ENCODE peak calls at places on chromosomes 13 and 19, in ten cellular contexts. M, Q, A, N, J, U, X, D, W and R are unnamed samples.

GRCh38 chr19:2957160-2957559 is 12.4 kb upstream of the ZNF77 start:
- DNase-seq in M (no peak), X (no peak), A (no peak), N (no peak), Q (no peak), U (no peak), D (no peak), J (no peak), W (no peak), R (no peak)

GRCh38 chr13:48232420-48233096 is 448 bp upstream of the ITM2B start:
- DNase-seq in W (no peak), D (no peak), N (peak), U (peak), X (no peak), J (no peak), A (no peak), M (no peak), Q (no peak), R (no peak)

GRCh38 chr19:44846455-44847143 is 502 bp downstream of the NECTIN2 start:
- DNase-seq in A (no peak), N (peak), X (no peak), M (peak), W (no peak), U (no peak), J (peak), D (no peak), Q (peak), R (no peak)

GRCh38 chr19:6482343-6482686 is 728 bp upstream of the DENND1C start:
- DNase-seq in X (no peak), A (no peak), D (no peak), M (no peak), Q (no peak), J (no peak), U (no peak), N (no peak), W (no peak), R (no peak)

GRCh38 chr13:104132849-104133248 is 1066.6 kb upstream of the SLC10A2 start:
- DNase-seq in Q (no peak), M (no peak), U (no peak), W (no peak), X (no peak), J (no peak), D (no peak), A (no peak), N (no peak), R (no peak)

GRCh38 chr19:8259922-8260247 is 48.3 kb downstream of the CD320 start:
- DNase-seq in J (no peak), W (no peak), X (no peak), D (no peak), N (no peak), U (no peak), A (no peak), M (no peak), Q (no peak), R (no peak)

GRCh38 chr13:60431108-60431700 is 34.2 kb downstream of the TDRD3 start:
- DNase-seq in D (no peak), Q (no peak), J (no peak), W (no peak), A (no peak), M (peak), X (peak), N (no peak), U (peak), R (peak)

GRCh38 chr19:4536798-4537197 is 1.8 kb upstream of the PLIN5 start:
- DNase-seq in D (no peak), A (no peak), U (no peak), J (no peak), Q (no peak), W (no peak), M (no peak), N (no peak), X (no peak), R (no peak)

GRCh38 chr19:29489182-29489951 is 36.4 kb upstream of the VSTM2B start:
- DNase-seq in M (no peak), J (no peak), X (no peak), Q (no peak), A (no peak), D (no peak), N (no peak), W (no peak), U (no peak), R (no peak)

GRCh38 chr19:44689290-44690130 is 9.4 kb upstream of the CEACAM16 start:
- DNase-seq in W (peak), J (peak), N (peak), M (peak), D (peak), X (peak), A (peak), U (peak), Q (peak), R (no peak)

GRCh38 chr19:38617283-38617763 is 430 bp downstream of the MAP4K1 start:
- DNase-seq in M (no peak), J (no peak), A (no peak), U (no peak), D (no peak), N (no peak), Q (no peak), W (no peak), X (no peak), R (no peak)

GRCh38 chr13:43305416-43305815 is 282.0 kb downstream of the DNAJC15 start:
- DNase-seq in J (no peak), M (peak), X (no peak), D (no peak), U (no peak), Q (no peak), A (no peak), N (no peak), W (no peak), R (no peak)

GRCh38 chr19:14325863-14326262 is 55.4 kb upstream of the ADGRE5 start:
- DNase-seq in A (no peak), X (no peak), W (no peak), D (no peak), N (no peak), Q (no peak), M (no peak), J (no peak), U (no peak), R (no peak)

GRCh38 chr19:46958542-46958941 is 61.1 kb upstream of the NPAS1 start:
- DNase-seq in D (no peak), N (no peak), W (no peak), U (no peak), X (no peak), J (no peak), A (no peak), Q (peak), M (no peak), R (no peak)

GRCh38 chr13:30829145-30829544 is 76.9 kb upstream of the MEDAG start:
- DNase-seq in N (no peak), W (no peak), Q (no peak), X (no peak), U (peak), A (no peak), M (peak), J (no peak), D (no peak), R (peak)

GRCh38 chr13:73653688-73654087 is 480.5 kb downstream of the KLF12 start:
- DNase-seq in A (no peak), J (no peak), U (no peak), X (no peak), Q (no peak), W (no peak), M (no peak), D (no peak), N (no peak), R (no peak)